ENCODE peak calls at places on chromosomes 12 and 14, in seven cellular contexts. One of them, this sample, is unnamed.

GRCh38 chr12:98002887-98003493 is 512.4 kb upstream of the TMPO start:
- DNase-seq in stimulated activated CD4-positive, alpha-beta T cell treated with anti-CD3 and anti-CD28 coated beads, TNF-alpha, amount 100 ng/mL, for 1 hour: no peak
- DNase-seq in H1: peak; percentile 75
- DNase-seq in MCF 10A: peak; percentile 59
- DNase-seq in NCI-H2081: peak; percentile 90
- DNase-seq in HFFc6: no peak
- DNase-seq in Right ventricle myocardium superior: no peak
- DNase-seq in this sample: no peak

GRCh38 chr14:53032161-53032803 is 81.4 kb upstream of the FERMT2 start:
- DNase-seq in stimulated activated CD4-positive, alpha-beta T cell treated with anti-CD3 and anti-CD28 coated beads, TNF-alpha, amount 100 ng/mL, for 1 hour: no peak
- DNase-seq in H1: no peak
- DNase-seq in MCF 10A: peak; percentile 71
- DNase-seq in NCI-H2081: no peak
- DNase-seq in HFFc6: peak; percentile 86
- DNase-seq in Right ventricle myocardium superior: no peak
- DNase-seq in this sample: no peak

GRCh38 chr14:54642950-54643695 is 76.2 kb downstream of the SAMD4A start:
- DNase-seq in stimulated activated CD4-positive, alpha-beta T cell treated with anti-CD3 and anti-CD28 coated beads, TNF-alpha, amount 100 ng/mL, for 1 hour: no peak
- DNase-seq in H1: peak; percentile 44
- DNase-seq in MCF 10A: peak; percentile 24
- DNase-seq in NCI-H2081: no peak
- DNase-seq in HFFc6: no peak
- DNase-seq in Right ventricle myocardium superior: no peak
- DNase-seq in this sample: no peak

GRCh38 chr12:83349907-83350611 is 663.4 kb downstream of the TMTC2 start:
- DNase-seq in stimulated activated CD4-positive, alpha-beta T cell treated with anti-CD3 and anti-CD28 coated beads, TNF-alpha, amount 100 ng/mL, for 1 hour: no peak
- DNase-seq in H1: no peak
- DNase-seq in MCF 10A: no peak
- DNase-seq in NCI-H2081: no peak
- DNase-seq in HFFc6: no peak
- DNase-seq in Right ventricle myocardium superior: no peak
- DNase-seq in this sample: no peak

GRCh38 chr12:66620703-66621102 is 58.2 kb downstream of the GRIP1 start:
- DNase-seq in stimulated activated CD4-positive, alpha-beta T cell treated with anti-CD3 and anti-CD28 coated beads, TNF-alpha, amount 100 ng/mL, for 1 hour: no peak
- DNase-seq in H1: no peak
- DNase-seq in MCF 10A: no peak
- DNase-seq in NCI-H2081: no peak
- DNase-seq in HFFc6: no peak
- DNase-seq in Right ventricle myocardium superior: no peak
- DNase-seq in this sample: no peak

GRCh38 chr14:51869426-51870113 is 9.2 kb downstream of the GNG2 start:
- DNase-seq in stimulated activated CD4-positive, alpha-beta T cell treated with anti-CD3 and anti-CD28 coated beads, TNF-alpha, amount 100 ng/mL, for 1 hour: no peak
- DNase-seq in H1: no peak
- DNase-seq in MCF 10A: no peak
- DNase-seq in NCI-H2081: no peak
- DNase-seq in HFFc6: no peak
- DNase-seq in Right ventricle myocardium superior: no peak
- DNase-seq in this sample: peak; percentile 51

GRCh38 chr14:41062826-41063225 is 543.9 kb upstream of the LRFN5 start:
- DNase-seq in stimulated activated CD4-positive, alpha-beta T cell treated with anti-CD3 and anti-CD28 coated beads, TNF-alpha, amount 100 ng/mL, for 1 hour: no peak
- DNase-seq in H1: no peak
- DNase-seq in MCF 10A: peak; percentile 16
- DNase-seq in NCI-H2081: no peak
- DNase-seq in HFFc6: no peak
- DNase-seq in Right ventricle myocardium superior: no peak
- DNase-seq in this sample: no peak

GRCh38 chr14:98623806-98624430 is 648.1 kb downstream of the BCL11B start:
- DNase-seq in stimulated activated CD4-positive, alpha-beta T cell treated with anti-CD3 and anti-CD28 coated beads, TNF-alpha, amount 100 ng/mL, for 1 hour: no peak
- DNase-seq in H1: no peak
- DNase-seq in MCF 10A: no peak
- DNase-seq in NCI-H2081: no peak
- DNase-seq in HFFc6: no peak
- DNase-seq in Right ventricle myocardium superior: no peak
- DNase-seq in this sample: no peak

GRCh38 chr12:27005495-27005894 is 8.7 kb downstream of the TM7SF3 start:
- DNase-seq in stimulated activated CD4-positive, alpha-beta T cell treated with anti-CD3 and anti-CD28 coated beads, TNF-alpha, amount 100 ng/mL, for 1 hour: no peak
- DNase-seq in H1: no peak
- DNase-seq in MCF 10A: no peak
- DNase-seq in NCI-H2081: no peak
- DNase-seq in HFFc6: no peak
- DNase-seq in Right ventricle myocardium superior: no peak
- DNase-seq in this sample: no peak

GRCh38 chr14:92724516-92725340 is 23.7 kb downstream of the LGMN start:
- DNase-seq in stimulated activated CD4-positive, alpha-beta T cell treated with anti-CD3 and anti-CD28 coated beads, TNF-alpha, amount 100 ng/mL, for 1 hour: no peak
- DNase-seq in H1: no peak
- DNase-seq in MCF 10A: no peak
- DNase-seq in NCI-H2081: no peak
- DNase-seq in HFFc6: no peak
- DNase-seq in Right ventricle myocardium superior: peak; percentile 64
- DNase-seq in this sample: no peak

GRCh38 chr12:62862259-62862881 is 72.6 kb downstream of the PPM1H start:
- DNase-seq in stimulated activated CD4-positive, alpha-beta T cell treated with anti-CD3 and anti-CD28 coated beads, TNF-alpha, amount 100 ng/mL, for 1 hour: no peak
- DNase-seq in H1: no peak
- DNase-seq in MCF 10A: peak; percentile 45
- DNase-seq in NCI-H2081: no peak
- DNase-seq in HFFc6: peak; percentile 39
- DNase-seq in Right ventricle myocardium superior: no peak
- DNase-seq in this sample: no peak

GRCh38 chr12:70078161-70078560 is 165.1 kb upstream of the CNOT2 start:
- DNase-seq in stimulated activated CD4-positive, alpha-beta T cell treated with anti-CD3 and anti-CD28 coated beads, TNF-alpha, amount 100 ng/mL, for 1 hour: no peak
- DNase-seq in H1: no peak
- DNase-seq in MCF 10A: no peak
- DNase-seq in NCI-H2081: no peak
- DNase-seq in HFFc6: no peak
- DNase-seq in Right ventricle myocardium superior: no peak
- DNase-seq in this sample: no peak